ENCODE peak calls at places on chromosomes 4 and X, in four cellular contexts. V, P, W and E are unnamed samples.

GRCh38 chr4:150710770-150711375 is 128.9 kb downstream of the MAB21L2 start:
- DNase-seq in P (no peak), V (no peak), W (no peak), E (no peak)

GRCh38 chr4:110621839-110622751 is 782 bp downstream of the PITX2 start:
- DNase-seq in P (no peak), V (peak), W (no peak), E (no peak)

GRCh38 chr4:113961322-113961698 is 18.1 kb downstream of the ARSJ start:
- DNase-seq in P (peak), W (no peak), V (no peak), E (no peak)

GRCh38 chrX:23503835-23504539 is 163.3 kb upstream of the PRDX4 start:
- DNase-seq in W (no peak), P (peak), V (peak), E (peak)

GRCh38 chrX:2829469-2830246 is 928 bp downstream of the GYG2 start:
- DNase-seq in P (no peak), W (no peak), V (no peak), E (no peak)

GRCh38 chrX:69229436-69229835 is 64.2 kb upstream of the PJA1 start:
- DNase-seq in V (peak), W (no peak), P (no peak), E (no peak)

GRCh38 chrX:110218591-110218990 is 99.3 kb downstream of the AMMECR1 start:
- DNase-seq in P (no peak), W (no peak), V (no peak), E (no peak)

GRCh38 chr4:13348216-13348615 is 135.9 kb downstream of the RAB28 start:
- DNase-seq in P (no peak), W (no peak), V (peak), E (no peak)

GRCh38 chrX:100048156-100048555 is 361.9 kb downstream of the PCDH19 start:
- DNase-seq in P (no peak), W (no peak), V (no peak), E (no peak)

GRCh38 chr4:182518421-182518820 is 275.2 kb downstream of the TENM3 start:
- DNase-seq in V (no peak), P (no peak), W (no peak), E (no peak)

GRCh38 chr4:159171287-159171686 is 68.4 kb downstream of the RAPGEF2 start:
- DNase-seq in W (no peak), P (no peak), V (peak), E (no peak)

GRCh38 chrX:38959736-38960534 is 158.7 kb downstream of the MID1IP1 start:
- DNase-seq in W (no peak), V (no peak), P (no peak), E (no peak)

GRCh38 chr4:23225024-23225423 is 532.3 kb downstream of the GBA3 start:
- DNase-seq in P (no peak), W (no peak), V (no peak), E (no peak)

GRCh38 chr4:3756343-3757059 is 9.7 kb upstream of the ADRA2C start:
- DNase-seq in V (no peak), P (no peak), W (no peak), E (no peak)

GRCh38 chr4:102554482-102554881 is 53.3 kb downstream of the NFKB1 start:
- DNase-seq in V (no peak), W (no peak), P (no peak), E (no peak)

GRCh38 chr4:169188204-169188603 is 82.6 kb downstream of the SH3RF1 start:
- DNase-seq in P (no peak), W (no peak), V (no peak), E (no peak)

GRCh38 chrX:118528089-118528753 is 32.6 kb downstream of the DOCK11 start:
- DNase-seq in V (no peak), W (peak), P (no peak), E (no peak)

GRCh38 chr4:19615086-19615689 is 636.5 kb upstream of the SLIT2 start:
- DNase-seq in W (no peak), P (peak), V (no peak), E (no peak)

GRCh38 chr4:15013585-15013984 is 11.3 kb downstream of the CPEB2 start:
- DNase-seq in V (no peak), W (no peak), P (no peak), E (no peak)

GRCh38 chr4:78870056-78870455 is 69.2 kb downstream of the PAQR3 start:
- DNase-seq in P (no peak), W (no peak), V (no peak), E (no peak)

GRCh38 chr4:79331126-79331876 is 5.4 kb upstream of the NAA11 start:
- DNase-seq in P (no peak), W (no peak), V (peak), E (peak)

GRCh38 chr4:121842862-121843261 is 19.2 kb upstream of the CCNA2 start:
- DNase-seq in P (no peak), V (no peak), W (no peak), E (no peak)

GRCh38 chr4:52069566-52069965 is 18.5 kb downstream of the SPATA18 start:
- DNase-seq in P (no peak), W (no peak), V (no peak), E (no peak)